ENCODE peak calls at places on chromosomes 1 and 21, in nine cellular contexts. U, X, O, L, F, S, Y, Z and A are unnamed samples.

GRCh38 chr21:19999369-20000272 is 998.6 kb upstream of the NCAM2 start:
- DNase-seq in Z (no peak), F (no peak), O (no peak), Y (no peak), X (no peak), L (no peak), S (no peak), U (no peak), A (no peak)

GRCh38 chr1:216670118-216670870 is 52.9 kb downstream of the ESRRG start:
- DNase-seq in U (no peak), Z (no peak), X (no peak), Y (no peak), O (peak; percentile 1), F (no peak), S (no peak), L (no peak), A (no peak)

GRCh38 chr1:61083799-61084385 is 1.5 kb downstream of the NFIA start:
- DNase-seq in F (no peak), S (no peak), Z (no peak), Y (no peak), L (no peak), U (no peak), X (no peak), O (no peak), A (no peak)

GRCh38 chr1:29392486-29393450 is 156.4 kb downstream of the PTPRU start:
- DNase-seq in Y (no peak), L (no peak), Z (no peak), F (no peak), O (no peak), X (no peak), U (no peak), S (no peak), A (peak; percentile 36)

GRCh38 chr1:119701659-119702058 is 10.1 kb upstream of the PHGDH start:
- DNase-seq in Y (no peak), L (no peak), S (no peak), O (no peak), Z (no peak), F (no peak), U (no peak), X (no peak), A (no peak)

GRCh38 chr1:93673159-93673657 is 8.4 kb downstream of the BCAR3 start:
- DNase-seq in F (no peak), Z (no peak), U (no peak), O (no peak), X (no peak), Y (no peak), L (no peak), S (no peak), A (no peak)

GRCh38 chr1:6185151-6185550 is 5.0 kb upstream of the CHD5 start:
- DNase-seq in U (no peak), O (no peak), Z (no peak), X (no peak), F (no peak), Y (no peak), L (no peak), S (no peak), A (no peak)

GRCh38 chr1:182835811-182836210 is 3.3 kb upstream of the DHX9 start:
- DNase-seq in O (no peak), U (no peak), Z (no peak), X (no peak), F (no peak), L (no peak), Y (no peak), S (no peak), A (no peak)

GRCh38 chr1:60978421-60979357 is 103.7 kb upstream of the NFIA start:
- DNase-seq in Y (peak; percentile 59), O (peak; percentile 21), F (no peak), L (peak; percentile 43), U (no peak), Z (peak; percentile 42), X (peak; percentile 32), S (no peak), A (no peak)

GRCh38 chr1:175792126-175792525 is 48.7 kb upstream of the TNR start:
- DNase-seq in Z (no peak), Y (no peak), S (no peak), L (no peak), O (no peak), X (no peak), F (no peak), U (no peak), A (no peak)

GRCh38 chr1:31064685-31065309 is 720 bp downstream of the PUM1 start:
- DNase-seq in Z (peak; percentile 20), Y (no peak), F (peak; percentile 81), U (peak; percentile 24), X (no peak), O (peak; percentile 32), S (peak; percentile 23), L (no peak), A (peak; percentile 59)

GRCh38 chr1:31063636-31064035 is 1.9 kb downstream of the PUM1 start:
- DNase-seq in O (no peak), X (no peak), U (no peak), F (no peak), Y (no peak), L (no peak), Z (no peak), S (no peak), A (no peak)

GRCh38 chr1:31065310-31066217 is at the start of gene PUM1:
- DNase-seq in Z (peak; percentile 100), Y (peak; percentile 98), S (peak; percentile 96), O (peak; percentile 80), L (peak; percentile 100), X (peak; percentile 95), F (peak; percentile 100), U (peak; percentile 97), A (peak; percentile 98)

GRCh38 chr1:31062867-31063380 is 2.6 kb downstream of the PUM1 start:
- DNase-seq in L (no peak), Y (no peak), O (no peak), F (no peak), Z (no peak), U (no peak), X (no peak), S (no peak), A (no peak)

GRCh38 chr1:31064115-31064514 is 1.4 kb downstream of the PUM1 start:
- DNase-seq in X (no peak), L (no peak), U (no peak), S (no peak), Y (no peak), O (no peak), Z (no peak), F (no peak), A (no peak)
- H3K4me1 ChIP-seq in X (peaks cover 4% of the 10 kb centered on the region), L (peaks cover 37% of the 10 kb centered on the region), U (no peaks in the 10 kb centered on the region), S (peaks cover 17% of the 10 kb centered on the region), Y (peaks cover 45% of the 10 kb centered on the region), O (peaks cover 21% of the 10 kb centered on the region), Z (peaks cover 42% of the 10 kb centered on the region), F (peaks cover 62% of the 10 kb centered on the region), A (no peaks in the 10 kb centered on the region)

GRCh38 chr1:22440582-22440981 is 11.1 kb upstream of the ZBTB40 start:
- DNase-seq in S (no peak), Z (no peak), X (no peak), Y (no peak), O (no peak), F (no peak), L (no peak), U (no peak), A (no peak)

GRCh38 chr1:22442212-22442894 is 9.3 kb upstream of the ZBTB40 start:
- DNase-seq in X (no peak), Z (no peak), O (no peak), F (no peak), S (no peak), U (no peak), Y (no peak), L (no peak), A (no peak)

GRCh38 chr1:22437573-22437972 is 14.1 kb upstream of the ZBTB40 start:
- DNase-seq in Y (no peak), U (no peak), X (no peak), O (no peak), F (no peak), L (no peak), S (no peak), Z (no peak), A (no peak)

GRCh38 chr1:22431965-22432364 is 19.7 kb upstream of the ZBTB40 start:
- DNase-seq in O (no peak), Z (no peak), U (no peak), L (no peak), Y (no peak), S (no peak), X (no peak), F (no peak), A (no peak)

DNA sequence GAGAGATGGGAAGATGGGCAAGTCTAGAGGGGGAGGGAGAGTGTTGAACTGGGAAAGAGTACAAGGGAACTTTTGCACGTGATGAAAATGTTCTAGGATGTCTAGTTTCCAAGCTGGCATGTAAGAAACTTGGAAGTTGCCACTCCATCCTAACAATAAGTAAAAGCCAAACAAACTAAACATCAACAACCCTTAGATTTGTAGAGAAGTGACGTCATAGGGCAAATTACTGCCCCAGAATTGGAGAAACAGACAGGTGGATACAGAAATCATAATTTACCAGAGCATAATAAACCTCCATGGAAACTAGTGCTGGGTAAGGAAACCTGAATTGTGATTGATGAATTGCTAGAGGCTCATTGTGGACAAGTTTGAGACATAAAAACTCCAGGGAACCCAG is 14.7 kb upstream of the ZBTB40 start:
- DNase-seq in S (no peak), Y (no peak), X (no peak), O (no peak), L (no peak), U (no peak), F (no peak), Z (no peak), A (no peak)
- TF ChIP-seq CTCF in S (no peak), Y (no peak), X (no peak), O (no peak), L (no peak), U (no peak), F (no peak), Z (no peak), A (no peak)

DNA sequence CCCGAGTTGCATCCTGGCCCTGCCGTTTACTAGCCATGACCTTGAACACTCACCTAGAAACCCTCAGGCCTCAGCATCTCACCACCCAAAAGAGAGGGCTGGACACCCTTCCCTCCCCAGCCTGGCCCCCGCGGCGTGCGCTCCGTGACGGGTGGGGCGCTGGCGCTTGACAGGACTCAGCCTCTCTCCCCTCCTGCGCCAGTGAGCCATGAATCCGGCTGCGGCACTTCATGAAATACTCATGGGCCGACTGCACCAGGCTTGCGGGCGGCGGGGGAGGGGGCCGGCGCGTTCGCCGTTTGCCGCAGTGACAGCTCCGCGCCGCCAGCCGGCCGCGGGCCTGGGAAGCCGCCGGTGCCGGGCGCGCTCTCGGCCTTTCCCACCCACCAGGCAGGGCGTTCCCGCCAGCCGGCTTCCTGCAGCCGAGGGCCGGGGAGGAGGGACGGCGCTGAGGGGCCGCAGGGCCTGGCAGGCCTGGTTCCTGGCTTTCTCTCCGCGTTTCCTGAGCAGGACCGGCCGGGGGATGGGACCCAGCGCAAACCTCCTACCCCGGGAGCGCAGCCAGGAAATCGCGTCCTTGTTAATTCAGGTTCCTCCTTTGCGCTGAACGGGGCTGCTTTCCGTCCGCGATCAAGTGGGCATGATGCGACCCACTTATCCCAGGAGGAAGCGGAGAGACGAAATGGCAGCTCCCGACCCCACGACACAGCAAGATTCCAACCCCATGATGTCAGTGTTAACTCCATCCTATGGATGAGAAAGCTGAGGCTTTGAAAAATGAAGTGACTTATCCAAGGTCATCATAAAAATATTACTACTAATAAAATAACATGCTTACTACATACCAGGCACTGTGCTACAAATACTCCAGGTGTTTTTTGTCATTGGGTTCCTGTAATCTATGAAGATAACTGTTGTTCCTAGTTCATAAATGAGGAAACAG is 9.1 kb upstream of the LUZP1 start:
- DNase-seq in Y (peak; percentile 84), Z (peak; percentile 70), L (peak; percentile 64), X (peak; percentile 77), O (no peak), U (peak; percentile 60), S (peak; percentile 91), F (peak; percentile 94), A (peak; percentile 79)
- H3K27ac ChIP-seq in Y (peak overlapping the region; percentile 69), Z (peak overlapping the region; percentile 2), L (peak overlapping the region; percentile 91), X (peak overlapping the region; percentile 89), O (peak overlapping the region; percentile 79), U (peak overlapping the region; percentile 89), S (peak overlapping the region; percentile 89), F (peak overlapping the region; percentile 77), A (peak overlapping the region; percentile 94)

GRCh38 chr1:230958370-230958769 is 20.3 kb downstream of the TTC13 start:
- DNase-seq in Z (no peak), L (no peak), Y (no peak), U (no peak), X (no peak), O (no peak), F (no peak), S (no peak), A (no peak)
- H3K4me1 ChIP-seq in Z (peaks cover 8% of the 10 kb centered on the region), L (no peaks in the 10 kb centered on the region), Y (no peaks in the 10 kb centered on the region), U (no peaks in the 10 kb centered on the region), X (no peaks in the 10 kb centered on the region), O (no peaks in the 10 kb centered on the region), F (peaks cover 24% of the 10 kb centered on the region), S (no peaks in the 10 kb centered on the region), A (no peaks in the 10 kb centered on the region)